ENCODE peak calls at places on chromosomes 4 and X, in nine cellular contexts. One of them, this sample, is unnamed.

GRCh38 chr4:147749811-147750321 is 18.0 kb downstream of the ARHGAP10 start:
- DNase-seq in left ventricle myocardium inferior: no peak
- DNase-seq in mammary epithelial cell: no peak
- DNase-seq in Peyer's patch: no peak
- DNase-seq in retinal pigment epithelial cell: no peak
- DNase-seq in IMR-90: no peak
- DNase-seq in BE2C: no peak
- DNase-seq in neural crest cell: no peak
- DNase-seq in NB4: no peak
- DNase-seq in this sample: no peak

GRCh38 chr4:128177376-128177959 is 110.1 kb downstream of the PGRMC2 start:
- DNase-seq in left ventricle myocardium inferior: no peak
- DNase-seq in mammary epithelial cell: peak
- DNase-seq in Peyer's patch: no peak
- DNase-seq in retinal pigment epithelial cell: no peak
- DNase-seq in IMR-90: no peak
- DNase-seq in BE2C: no peak
- DNase-seq in neural crest cell: no peak
- DNase-seq in NB4: peak
- DNase-seq in this sample: no peak

GRCh38 chr4:42280327-42281095 is 116.8 kb upstream of the SHISA3 start:
- DNase-seq in left ventricle myocardium inferior: no peak
- DNase-seq in mammary epithelial cell: no peak
- DNase-seq in Peyer's patch: no peak
- DNase-seq in retinal pigment epithelial cell: no peak
- DNase-seq in IMR-90: peak
- DNase-seq in BE2C: peak
- DNase-seq in neural crest cell: peak
- DNase-seq in NB4: peak
- DNase-seq in this sample: no peak

GRCh38 chr4:138756519-138756918 is 259.1 kb upstream of the NOCT start:
- DNase-seq in left ventricle myocardium inferior: no peak
- DNase-seq in mammary epithelial cell: no peak
- DNase-seq in Peyer's patch: no peak
- DNase-seq in retinal pigment epithelial cell: no peak
- DNase-seq in IMR-90: no peak
- DNase-seq in BE2C: no peak
- DNase-seq in neural crest cell: no peak
- DNase-seq in NB4: no peak
- DNase-seq in this sample: no peak

GRCh38 chrX:56793112-56793430 is 64.0 kb downstream of the NBDY start:
- DNase-seq in left ventricle myocardium inferior: no peak
- DNase-seq in mammary epithelial cell: no peak
- DNase-seq in Peyer's patch: peak
- DNase-seq in retinal pigment epithelial cell: no peak
- DNase-seq in IMR-90: no peak
- DNase-seq in BE2C: no peak
- DNase-seq in neural crest cell: no peak
- DNase-seq in NB4: no peak
- DNase-seq in this sample: no peak

GRCh38 chrX:11702420-11702819 is 36.7 kb upstream of the ARHGAP6 start:
- DNase-seq in left ventricle myocardium inferior: no peak
- DNase-seq in mammary epithelial cell: no peak
- DNase-seq in Peyer's patch: no peak
- DNase-seq in retinal pigment epithelial cell: no peak
- DNase-seq in IMR-90: no peak
- DNase-seq in BE2C: no peak
- DNase-seq in neural crest cell: no peak
- DNase-seq in NB4: no peak
- DNase-seq in this sample: no peak

GRCh38 chr4:119189638-119190037 is 22.9 kb upstream of the USP53 start:
- DNase-seq in left ventricle myocardium inferior: no peak
- DNase-seq in mammary epithelial cell: peak
- DNase-seq in Peyer's patch: no peak
- DNase-seq in retinal pigment epithelial cell: peak
- DNase-seq in IMR-90: no peak
- DNase-seq in BE2C: no peak
- DNase-seq in neural crest cell: no peak
- DNase-seq in NB4: no peak
- DNase-seq in this sample: no peak

GRCh38 chr4:3725936-3726895 is 40.0 kb upstream of the ADRA2C start:
- DNase-seq in left ventricle myocardium inferior: no peak
- DNase-seq in mammary epithelial cell: no peak
- DNase-seq in Peyer's patch: no peak
- DNase-seq in retinal pigment epithelial cell: no peak
- DNase-seq in IMR-90: no peak
- DNase-seq in BE2C: no peak
- DNase-seq in neural crest cell: peak
- DNase-seq in NB4: peak
- DNase-seq in this sample: no peak

GRCh38 chr4:15004701-15005301 is 2.5 kb downstream of the CPEB2 start:
- DNase-seq in left ventricle myocardium inferior: peak
- DNase-seq in mammary epithelial cell: peak
- DNase-seq in Peyer's patch: peak
- DNase-seq in retinal pigment epithelial cell: no peak
- DNase-seq in IMR-90: peak
- DNase-seq in BE2C: peak
- DNase-seq in neural crest cell: peak
- DNase-seq in NB4: peak
- DNase-seq in this sample: peak
- TF ChIP-seq CTCF in left ventricle myocardium inferior: peak
- TF ChIP-seq CTCF in mammary epithelial cell: peak
- TF ChIP-seq CTCF in Peyer's patch: no peak
- TF ChIP-seq CTCF in retinal pigment epithelial cell: no peak
- TF ChIP-seq CTCF in IMR-90: no peak
- TF ChIP-seq CTCF in BE2C: no peak
- TF ChIP-seq CTCF in neural crest cell: no peak
- TF ChIP-seq CTCF in NB4: no peak
- TF ChIP-seq CTCF in this sample: no peak

GRCh38 chr4:186159613-186160012 is 31.8 kb upstream of the CYP4V2 start:
- DNase-seq in left ventricle myocardium inferior: no peak
- DNase-seq in mammary epithelial cell: no peak
- DNase-seq in Peyer's patch: no peak
- DNase-seq in retinal pigment epithelial cell: no peak
- DNase-seq in IMR-90: no peak
- DNase-seq in BE2C: no peak
- DNase-seq in neural crest cell: no peak
- DNase-seq in NB4: no peak
- DNase-seq in this sample: no peak
- TF ChIP-seq CTCF in left ventricle myocardium inferior: no peak
- TF ChIP-seq CTCF in mammary epithelial cell: no peak
- TF ChIP-seq CTCF in Peyer's patch: no peak
- TF ChIP-seq CTCF in retinal pigment epithelial cell: no peak
- TF ChIP-seq CTCF in IMR-90: no peak
- TF ChIP-seq CTCF in BE2C: no peak
- TF ChIP-seq CTCF in neural crest cell: no peak
- TF ChIP-seq CTCF in NB4: no peak
- TF ChIP-seq CTCF in this sample: no peak

GRCh38 chr4:37865450-37865849 is 25.4 kb upstream of the TBC1D1 start:
- DNase-seq in left ventricle myocardium inferior: no peak
- DNase-seq in mammary epithelial cell: no peak
- DNase-seq in Peyer's patch: no peak
- DNase-seq in retinal pigment epithelial cell: no peak
- DNase-seq in IMR-90: no peak
- DNase-seq in BE2C: no peak
- DNase-seq in neural crest cell: no peak
- DNase-seq in NB4: no peak
- DNase-seq in this sample: no peak

GRCh38 chr4:37867102-37867501 is 23.8 kb upstream of the TBC1D1 start:
- DNase-seq in left ventricle myocardium inferior: no peak
- DNase-seq in mammary epithelial cell: no peak
- DNase-seq in Peyer's patch: no peak
- DNase-seq in retinal pigment epithelial cell: no peak
- DNase-seq in IMR-90: no peak
- DNase-seq in BE2C: no peak
- DNase-seq in neural crest cell: no peak
- DNase-seq in NB4: no peak
- DNase-seq in this sample: no peak

GRCh38 chr4:37858877-37859276 is 32.0 kb upstream of the TBC1D1 start:
- DNase-seq in left ventricle myocardium inferior: no peak
- DNase-seq in mammary epithelial cell: no peak
- DNase-seq in Peyer's patch: no peak
- DNase-seq in retinal pigment epithelial cell: no peak
- DNase-seq in IMR-90: no peak
- DNase-seq in BE2C: no peak
- DNase-seq in neural crest cell: no peak
- DNase-seq in NB4: no peak
- DNase-seq in this sample: no peak

GRCh38 chr4:37864786-37865185 is 26.1 kb upstream of the TBC1D1 start:
- DNase-seq in left ventricle myocardium inferior: no peak
- DNase-seq in mammary epithelial cell: no peak
- DNase-seq in Peyer's patch: no peak
- DNase-seq in retinal pigment epithelial cell: no peak
- DNase-seq in IMR-90: no peak
- DNase-seq in BE2C: no peak
- DNase-seq in neural crest cell: no peak
- DNase-seq in NB4: peak
- DNase-seq in this sample: no peak
- TF ChIP-seq CTCF in left ventricle myocardium inferior: no peak
- TF ChIP-seq CTCF in mammary epithelial cell: no peak
- TF ChIP-seq CTCF in Peyer's patch: no peak
- TF ChIP-seq CTCF in retinal pigment epithelial cell: no peak
- TF ChIP-seq CTCF in IMR-90: no peak
- TF ChIP-seq CTCF in BE2C: no peak
- TF ChIP-seq CTCF in neural crest cell: no peak
- TF ChIP-seq CTCF in NB4: no peak
- TF ChIP-seq CTCF in this sample: no peak

GRCh38 chr4:151530783-151531182 is 121.8 kb downstream of the FHIP1A start:
- DNase-seq in left ventricle myocardium inferior: no peak
- DNase-seq in mammary epithelial cell: no peak
- DNase-seq in Peyer's patch: no peak
- DNase-seq in retinal pigment epithelial cell: no peak
- DNase-seq in IMR-90: no peak
- DNase-seq in BE2C: no peak
- DNase-seq in neural crest cell: no peak
- DNase-seq in NB4: peak
- DNase-seq in this sample: no peak
- TF ChIP-seq CTCF in left ventricle myocardium inferior: peak
- TF ChIP-seq CTCF in mammary epithelial cell: peak
- TF ChIP-seq CTCF in Peyer's patch: peak
- TF ChIP-seq CTCF in retinal pigment epithelial cell: peak
- TF ChIP-seq CTCF in IMR-90: peak
- TF ChIP-seq CTCF in BE2C: no peak
- TF ChIP-seq CTCF in neural crest cell: peak
- TF ChIP-seq CTCF in NB4: peak
- TF ChIP-seq CTCF in this sample: no peak

DNA sequence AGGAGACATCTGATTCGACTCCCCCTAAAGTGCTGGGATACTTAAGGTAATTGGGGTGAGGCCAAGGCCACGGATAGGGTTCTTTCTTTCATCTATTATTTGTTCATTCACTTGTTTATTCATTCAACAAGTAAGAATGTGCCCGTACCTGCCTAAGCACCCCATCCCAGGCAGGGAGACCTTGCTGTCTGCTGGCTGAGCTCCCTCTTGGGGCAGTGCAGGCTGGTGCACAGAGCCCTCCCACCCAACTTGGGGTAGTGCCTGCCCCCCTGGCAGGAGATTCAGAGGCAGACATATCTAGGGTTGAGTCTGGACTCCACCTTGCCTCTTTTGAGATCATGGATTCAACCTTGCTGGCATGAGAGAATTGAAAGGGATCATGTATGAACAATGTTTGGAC is 95.7 kb downstream of the DRD5 start:
- DNase-seq in left ventricle myocardium inferior: no peak
- DNase-seq in mammary epithelial cell: no peak
- DNase-seq in Peyer's patch: no peak
- DNase-seq in retinal pigment epithelial cell: no peak
- DNase-seq in IMR-90: no peak
- DNase-seq in BE2C: no peak
- DNase-seq in neural crest cell: no peak
- DNase-seq in NB4: no peak
- DNase-seq in this sample: no peak
- TF ChIP-seq CTCF in left ventricle myocardium inferior: no peak
- TF ChIP-seq CTCF in mammary epithelial cell: no peak
- TF ChIP-seq CTCF in Peyer's patch: no peak
- TF ChIP-seq CTCF in retinal pigment epithelial cell: no peak
- TF ChIP-seq CTCF in IMR-90: no peak
- TF ChIP-seq CTCF in BE2C: no peak
- TF ChIP-seq CTCF in neural crest cell: no peak
- TF ChIP-seq CTCF in NB4: no peak
- TF ChIP-seq CTCF in this sample: no peak

DNA sequence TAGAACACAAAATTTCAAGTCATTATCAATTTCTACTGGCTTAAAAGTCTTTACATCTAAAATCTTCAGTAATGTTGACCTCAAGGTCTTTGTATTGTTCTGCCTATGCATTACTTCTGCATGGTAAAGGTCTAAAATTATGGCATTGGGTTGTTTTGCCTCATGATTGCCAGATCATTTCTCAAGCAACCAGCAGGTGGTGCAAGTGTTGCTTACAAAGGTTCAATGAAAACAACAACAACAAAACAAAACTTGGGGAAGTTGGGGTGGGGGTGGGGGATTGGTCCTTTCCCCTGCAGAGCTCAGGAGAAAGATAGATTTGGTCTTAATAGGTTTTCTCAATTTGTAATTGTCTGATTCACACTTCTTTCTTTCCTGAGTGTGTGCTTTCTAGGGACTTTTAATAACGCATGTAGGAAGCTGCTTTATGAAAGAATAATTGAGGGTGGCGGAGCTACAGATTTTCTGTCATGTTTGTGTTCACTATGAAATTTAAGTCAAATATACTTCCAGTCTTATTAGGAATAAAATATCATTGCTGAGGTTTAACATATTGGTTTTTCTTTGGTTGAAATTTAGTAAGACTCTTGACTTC is 145.1 kb downstream of the COL4A5 start:
- DNase-seq in left ventricle myocardium inferior: no peak
- DNase-seq in mammary epithelial cell: peak
- DNase-seq in Peyer's patch: no peak
- DNase-seq in retinal pigment epithelial cell: no peak
- DNase-seq in IMR-90: no peak
- DNase-seq in BE2C: peak
- DNase-seq in neural crest cell: peak
- DNase-seq in NB4: peak
- DNase-seq in this sample: no peak
- TF ChIP-seq CTCF in left ventricle myocardium inferior: peak
- TF ChIP-seq CTCF in mammary epithelial cell: peak
- TF ChIP-seq CTCF in Peyer's patch: no peak
- TF ChIP-seq CTCF in retinal pigment epithelial cell: peak
- TF ChIP-seq CTCF in IMR-90: peak
- TF ChIP-seq CTCF in BE2C: peak
- TF ChIP-seq CTCF in neural crest cell: peak
- TF ChIP-seq CTCF in NB4: peak
- TF ChIP-seq CTCF in this sample: no peak

DNA sequence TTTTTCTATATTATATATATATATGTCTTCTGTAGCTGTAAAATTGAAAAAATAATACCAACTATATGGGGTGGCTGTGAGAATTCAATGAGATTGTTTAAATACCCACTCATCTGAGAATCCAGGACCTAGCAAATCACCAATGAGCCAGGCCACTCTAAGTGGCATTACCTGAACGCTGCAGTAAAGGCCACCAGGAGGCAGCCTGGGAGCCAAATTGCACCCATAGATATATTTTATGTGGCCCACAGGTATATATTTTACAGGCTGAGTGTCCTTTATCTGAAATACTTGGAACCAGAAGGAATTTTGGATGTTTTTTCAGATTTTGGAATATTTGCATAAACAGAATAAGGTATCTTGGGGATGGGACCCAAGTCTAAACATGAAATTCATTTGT is 58.2 kb upstream of the C4orf50 start:
- DNase-seq in left ventricle myocardium inferior: no peak
- DNase-seq in mammary epithelial cell: no peak
- DNase-seq in Peyer's patch: no peak
- DNase-seq in retinal pigment epithelial cell: no peak
- DNase-seq in IMR-90: no peak
- DNase-seq in BE2C: no peak
- DNase-seq in neural crest cell: no peak
- DNase-seq in NB4: no peak
- DNase-seq in this sample: no peak
- TF ChIP-seq CTCF in left ventricle myocardium inferior: no peak
- TF ChIP-seq CTCF in mammary epithelial cell: no peak
- TF ChIP-seq CTCF in Peyer's patch: no peak
- TF ChIP-seq CTCF in retinal pigment epithelial cell: peak
- TF ChIP-seq CTCF in IMR-90: no peak
- TF ChIP-seq CTCF in BE2C: peak
- TF ChIP-seq CTCF in neural crest cell: peak
- TF ChIP-seq CTCF in NB4: peak
- TF ChIP-seq CTCF in this sample: no peak